ENCODE peak calls at places on chromosomes 6 and 20, in four cellular contexts. One of them, this sample, is unnamed. For H3K9me3, the result is how much of the 10 kb centered on the place peaks cover.

GRCh38 chr6:108009894-108010293 is 51.9 kb upstream of the SEC63 start:
- DNase-seq in fibroblast of lung: no peak
- DNase-seq in OCI-LY7: no peak
- DNase-seq in esophagus squamous epithelium: no peak
- DNase-seq in this sample: no peak

GRCh38 chr6:46263709-46264091 is 92.9 kb upstream of the ENPP5 start:
- DNase-seq in fibroblast of lung: peak
- DNase-seq in esophagus squamous epithelium: no peak
- DNase-seq in OCI-LY7: no peak
- DNase-seq in this sample: no peak

GRCh38 chr20:53621482-53622246 is 28.0 kb upstream of the ZNF217 start:
- DNase-seq in fibroblast of lung: peak
- DNase-seq in esophagus squamous epithelium: no peak
- DNase-seq in OCI-LY7: peak
- DNase-seq in this sample: peak

GRCh38 chr6:113873043-113873667 is 16.0 kb downstream of the MARCKS start:
- DNase-seq in OCI-LY7: peak
- DNase-seq in fibroblast of lung: no peak
- DNase-seq in esophagus squamous epithelium: peak
- DNase-seq in this sample: no peak

GRCh38 chr20:24235740-24236139 is 233.7 kb upstream of the SYNDIG1 start:
- DNase-seq in OCI-LY7: no peak
- DNase-seq in esophagus squamous epithelium: no peak
- DNase-seq in fibroblast of lung: no peak
- DNase-seq in this sample: peak

GRCh38 chr6:5162401-5162800 is 77.3 kb downstream of the PPP1R3G start:
- DNase-seq in OCI-LY7: no peak
- DNase-seq in esophagus squamous epithelium: no peak
- DNase-seq in fibroblast of lung: no peak
- DNase-seq in this sample: no peak

GRCh38 chr6:24935753-24936152 is at the start of gene RIPOR2:
- DNase-seq in fibroblast of lung: no peak
- DNase-seq in OCI-LY7: peak
- DNase-seq in esophagus squamous epithelium: peak
- DNase-seq in this sample: no peak

GRCh38 chr20:25601659-25602058 is 16.3 kb upstream of the NINL start:
- DNase-seq in fibroblast of lung: no peak
- DNase-seq in OCI-LY7: no peak
- DNase-seq in esophagus squamous epithelium: no peak
- DNase-seq in this sample: no peak

GRCh38 chr20:17849901-17850673 is 118.5 kb downstream of the SNX5 start:
- DNase-seq in esophagus squamous epithelium: no peak
- DNase-seq in fibroblast of lung: peak
- DNase-seq in OCI-LY7: no peak
- DNase-seq in this sample: peak

GRCh38 chr6:30840922-30841643 is 43.2 kb upstream of the DDR1 start:
- DNase-seq in esophagus squamous epithelium: no peak
- DNase-seq in fibroblast of lung: no peak
- DNase-seq in OCI-LY7: no peak
- DNase-seq in this sample: no peak

GRCh38 chr20:53126185-53126584 is 154.0 kb downstream of the TSHZ2 start:
- DNase-seq in esophagus squamous epithelium: no peak
- DNase-seq in OCI-LY7: no peak
- DNase-seq in fibroblast of lung: no peak
- DNase-seq in this sample: no peak

GRCh38 chr6:88823998-88824397 is 139.4 kb downstream of the RNGTT start:
- DNase-seq in OCI-LY7: no peak
- DNase-seq in esophagus squamous epithelium: no peak
- DNase-seq in fibroblast of lung: peak
- DNase-seq in this sample: no peak

GRCh38 chr20:62900692-62901584 is 25.4 kb downstream of the DIDO1 start:
- DNase-seq in OCI-LY7: peak
- DNase-seq in fibroblast of lung: no peak
- DNase-seq in esophagus squamous epithelium: no peak
- DNase-seq in this sample: no peak

GRCh38 chr6:504446-504980 is 113.0 kb downstream of the IRF4 start:
- DNase-seq in OCI-LY7: no peak
- DNase-seq in fibroblast of lung: no peak
- DNase-seq in esophagus squamous epithelium: no peak
- DNase-seq in this sample: no peak

GRCh38 chr6:115358616-115359015 is 702.1 kb downstream of the FRK start:
- DNase-seq in OCI-LY7: no peak
- DNase-seq in fibroblast of lung: no peak
- DNase-seq in esophagus squamous epithelium: no peak
- DNase-seq in this sample: no peak

GRCh38 chr6:93927731-93928130 is 508.4 kb upstream of the EPHA7 start:
- DNase-seq in esophagus squamous epithelium: no peak
- DNase-seq in fibroblast of lung: no peak
- DNase-seq in OCI-LY7: no peak
- DNase-seq in this sample: no peak

GRCh38 chr6:39882567-39882953 is 51.7 kb downstream of the MOCS1 start:
- DNase-seq in OCI-LY7: no peak
- DNase-seq in esophagus squamous epithelium: no peak
- DNase-seq in fibroblast of lung: peak
- DNase-seq in this sample: no peak

GRCh38 chr20:38649275-38649891 is 47.8 kb downstream of the ARHGAP40 start:
- DNase-seq in esophagus squamous epithelium: no peak
- DNase-seq in fibroblast of lung: peak
- DNase-seq in OCI-LY7: peak
- DNase-seq in this sample: no peak

GRCh38 chr20:63978319-63979220 is 872 bp downstream of the SAMD10 start:
- DNase-seq in fibroblast of lung: no peak
- DNase-seq in OCI-LY7: peak
- DNase-seq in esophagus squamous epithelium: no peak
- DNase-seq in this sample: peak

GRCh38 chr6:18990313-18990978 is 603.3 kb downstream of the RNF144B start:
- DNase-seq in OCI-LY7: peak
- DNase-seq in esophagus squamous epithelium: no peak
- DNase-seq in fibroblast of lung: peak
- DNase-seq in this sample: peak

GRCh38 chr6:22006795-22007194 is 290.0 kb downstream of the PRL start:
- DNase-seq in esophagus squamous epithelium: no peak
- DNase-seq in OCI-LY7: no peak
- DNase-seq in fibroblast of lung: no peak
- DNase-seq in this sample: no peak

GRCh38 chr6:149209879-149210278 is 107.6 kb upstream of the TAB2 start:
- DNase-seq in esophagus squamous epithelium: no peak
- DNase-seq in fibroblast of lung: no peak
- DNase-seq in OCI-LY7: no peak
- DNase-seq in this sample: no peak

GRCh38 chr6:150001295-150001990 is 23.9 kb downstream of the RAET1L start:
- DNase-seq in OCI-LY7: no peak
- DNase-seq in esophagus squamous epithelium: no peak
- DNase-seq in fibroblast of lung: no peak
- DNase-seq in this sample: no peak

GRCh38 chr20:25867776-25868649 is 171.4 kb upstream of the ZNF337 start:
- DNase-seq in fibroblast of lung: peak
- DNase-seq in OCI-LY7: no peak
- DNase-seq in esophagus squamous epithelium: no peak
- DNase-seq in this sample: peak

GRCh38 chr6:113356139-113356538 is 501.0 kb upstream of the MARCKS start:
- DNase-seq in fibroblast of lung: no peak
- DNase-seq in esophagus squamous epithelium: no peak
- DNase-seq in OCI-LY7: no peak
- DNase-seq in this sample: no peak

GRCh38 chr6:13177617-13178506 is 150.5 kb downstream of the TBC1D7 start:
- DNase-seq in fibroblast of lung: no peak
- DNase-seq in OCI-LY7: no peak
- DNase-seq in esophagus squamous epithelium: no peak
- DNase-seq in this sample: no peak

GRCh38 chr6:42084889-42085288 is 34.6 kb downstream of the TAF8 start:
- DNase-seq in OCI-LY7: no peak
- DNase-seq in fibroblast of lung: peak
- DNase-seq in esophagus squamous epithelium: no peak
- DNase-seq in this sample: no peak

GRCh38 chr6:36839819-36840379 is 655 bp upstream of the CPNE5 start:
- DNase-seq in OCI-LY7: peak
- DNase-seq in fibroblast of lung: peak
- DNase-seq in esophagus squamous epithelium: no peak
- DNase-seq in this sample: peak

GRCh38 chr20:49418832-49419231 is 63.6 kb downstream of the KCNB1 start:
- DNase-seq in fibroblast of lung: no peak
- DNase-seq in esophagus squamous epithelium: no peak
- DNase-seq in OCI-LY7: no peak
- DNase-seq in this sample: no peak

GRCh38 chr6:116971959-116972358 is 94.9 kb downstream of the RFX6 start:
- DNase-seq in esophagus squamous epithelium: no peak
- DNase-seq in fibroblast of lung: peak
- DNase-seq in OCI-LY7: peak
- DNase-seq in this sample: no peak

GRCh38 chr20:21209668-21210067 is 83.8 kb downstream of the KIZ start:
- DNase-seq in esophagus squamous epithelium: no peak
- DNase-seq in fibroblast of lung: no peak
- DNase-seq in OCI-LY7: no peak
- DNase-seq in this sample: no peak

GRCh38 chr6:131970460-131970859 is 19.3 kb upstream of the CCN2 start:
- DNase-seq in OCI-LY7: no peak
- DNase-seq in esophagus squamous epithelium: no peak
- DNase-seq in fibroblast of lung: no peak
- DNase-seq in this sample: no peak

GRCh38 chr20:4887586-4887985 is 113.7 kb downstream of the SLC23A2 start:
- DNase-seq in fibroblast of lung: no peak
- DNase-seq in esophagus squamous epithelium: no peak
- DNase-seq in OCI-LY7: no peak
- DNase-seq in this sample: no peak

GRCh38 chr20:10963717-10964266 is 290.0 kb upstream of the JAG1 start:
- DNase-seq in esophagus squamous epithelium: no peak
- DNase-seq in OCI-LY7: no peak
- DNase-seq in fibroblast of lung: no peak
- DNase-seq in this sample: no peak
- TF ChIP-seq CTCF in esophagus squamous epithelium: no peak
- TF ChIP-seq CTCF in OCI-LY7: no peak
- TF ChIP-seq CTCF in fibroblast of lung: no peak
- TF ChIP-seq CTCF in this sample: no peak

GRCh38 chr6:100445512-100445911 is 19.2 kb downstream of the SIM1 start:
- DNase-seq in OCI-LY7: no peak
- DNase-seq in fibroblast of lung: no peak
- DNase-seq in esophagus squamous epithelium: no peak
- DNase-seq in this sample: no peak
- H3K9me3 ChIP-seq in OCI-LY7: under half
- H3K9me3 ChIP-seq in fibroblast of lung: under half
- H3K9me3 ChIP-seq in esophagus squamous epithelium: under half
- H3K9me3 ChIP-seq in this sample: under half

GRCh38 chr6:157089851-157090250 is 233.5 kb downstream of the TMEM242 start:
- DNase-seq in esophagus squamous epithelium: no peak
- DNase-seq in OCI-LY7: no peak
- DNase-seq in fibroblast of lung: no peak
- DNase-seq in this sample: no peak
- H3K4me3 ChIP-seq in esophagus squamous epithelium: no peak
- H3K4me3 ChIP-seq in OCI-LY7: no peak
- H3K4me3 ChIP-seq in fibroblast of lung: no peak
- H3K4me3 ChIP-seq in this sample: no peak

DNA sequence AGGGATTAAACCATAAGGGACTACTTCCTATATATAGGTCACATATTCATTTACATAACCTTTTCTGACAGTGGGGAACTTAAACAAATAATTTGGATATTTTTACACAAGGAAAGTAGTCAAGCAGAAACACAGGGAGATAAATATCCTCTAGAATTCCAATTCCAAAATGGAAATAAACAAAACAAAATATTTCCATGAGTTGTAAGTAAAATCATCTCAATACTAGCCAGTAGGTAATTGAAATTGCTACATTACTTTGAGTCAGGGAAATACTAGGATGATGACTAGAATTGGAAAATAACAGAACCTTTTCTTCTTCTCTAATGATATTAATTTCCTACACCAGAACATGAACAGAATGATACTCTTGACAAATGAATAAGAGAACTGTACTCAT is 1308.1 kb upstream of the GJE1 start:
- DNase-seq in fibroblast of lung: no peak
- DNase-seq in esophagus squamous epithelium: no peak
- DNase-seq in OCI-LY7: no peak
- DNase-seq in this sample: no peak
- TF ChIP-seq CTCF in fibroblast of lung: no peak
- TF ChIP-seq CTCF in esophagus squamous epithelium: no peak
- TF ChIP-seq CTCF in OCI-LY7: no peak
- TF ChIP-seq CTCF in this sample: no peak

GRCh38 chr6:158739673-158740072 is 79.5 kb downstream of the EZR start:
- DNase-seq in fibroblast of lung: no peak
- DNase-seq in OCI-LY7: no peak
- DNase-seq in esophagus squamous epithelium: no peak
- DNase-seq in this sample: no peak

GRCh38 chr6:158737082-158737709 is 82.0 kb downstream of the EZR start:
- DNase-seq in esophagus squamous epithelium: no peak
- DNase-seq in OCI-LY7: no peak
- DNase-seq in fibroblast of lung: no peak
- DNase-seq in this sample: no peak

GRCh38 chr6:158742988-158743651 is 76.0 kb downstream of the EZR start:
- DNase-seq in esophagus squamous epithelium: no peak
- DNase-seq in OCI-LY7: no peak
- DNase-seq in fibroblast of lung: no peak
- DNase-seq in this sample: no peak

DNA sequence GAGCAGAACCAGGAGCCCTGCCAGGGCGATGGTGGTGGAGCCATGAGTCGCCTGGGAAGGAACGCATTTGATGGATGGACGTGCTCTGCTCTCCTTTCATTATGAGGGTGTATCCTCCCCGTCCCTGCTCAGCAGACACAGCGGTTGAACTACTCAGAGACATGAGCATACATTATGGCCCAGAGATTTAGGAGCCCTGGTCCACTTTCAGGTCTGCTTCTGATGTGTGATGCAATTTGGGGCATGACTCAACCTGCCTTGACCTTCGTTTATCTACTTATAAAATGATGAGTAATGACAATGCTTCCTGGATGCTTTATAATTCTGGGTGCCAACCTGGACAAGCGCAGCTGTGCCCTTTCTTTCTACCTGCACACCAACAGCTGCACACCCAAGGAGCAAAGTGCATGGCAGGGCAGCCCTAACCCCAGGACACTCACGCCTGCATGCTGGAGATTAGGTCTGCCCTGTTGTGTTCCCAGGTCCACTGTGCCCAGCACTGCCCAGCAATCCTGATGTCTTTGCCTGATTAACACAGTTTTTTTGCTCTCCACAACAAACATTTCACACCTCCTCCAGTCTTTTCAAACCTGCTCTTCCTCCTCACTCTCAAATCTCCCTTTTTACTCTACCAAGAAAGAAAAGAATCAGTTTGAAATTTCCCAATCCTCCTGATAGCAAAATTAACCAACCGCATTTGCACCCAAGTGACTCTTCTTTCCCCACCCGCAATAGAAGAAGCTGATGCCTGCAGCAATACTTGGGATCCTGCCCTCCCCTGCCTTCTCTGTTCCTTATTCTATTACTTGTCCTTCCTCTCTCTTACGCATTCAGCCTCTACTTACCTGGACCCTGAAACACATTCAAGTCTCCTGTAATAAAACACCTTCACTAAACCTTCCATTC is 81.2 kb downstream of the EZR start:
- DNase-seq in OCI-LY7: no peak
- DNase-seq in esophagus squamous epithelium: no peak
- DNase-seq in fibroblast of lung: peak
- DNase-seq in this sample: no peak
- H3K9me3 ChIP-seq in OCI-LY7: under half
- H3K9me3 ChIP-seq in esophagus squamous epithelium: under half
- H3K9me3 ChIP-seq in fibroblast of lung: under half
- H3K9me3 ChIP-seq in this sample: under half